ENCODE peak calls at places on chromosomes 4 and X, in four cellular contexts. Z, Y, J and U are unnamed samples.

GRCh38 chrX:103398321-103398937 is 22.1 kb downstream of the BEX3 start:
- DNase-seq in Z (no peak), J (no peak), Y (no peak), U (no peak)

GRCh38 chr4:14583331-14583730 is 418.9 kb upstream of the CPEB2 start:
- DNase-seq in Z (no peak), J (no peak), Y (no peak), U (no peak)

GRCh38 chrX:30967516-30967915 is 78.5 kb upstream of the TAB3 start:
- DNase-seq in Z (no peak), J (no peak), Y (no peak), U (no peak)

GRCh38 chrX:110317079-110317819 is 636 bp downstream of the AMMECR1 start:
- DNase-seq in Z (peak; percentile 33), J (no peak), Y (peak; percentile 11), U (peak; percentile 24)

GRCh38 chr4:94483895-94484294 is 32.2 kb downstream of the PDLIM5 start:
- DNase-seq in Y (no peak), J (no peak), Z (no peak), U (no peak)

GRCh38 chrX:17743913-17744312 is 6.6 kb downstream of the SCML1 start:
- DNase-seq in J (no peak), Y (no peak), Z (no peak), U (no peak)

GRCh38 chrX:39556056-39556455 is 541.7 kb downstream of the BCOR start:
- DNase-seq in Z (no peak), Y (no peak), J (no peak), U (no peak)

GRCh38 chr4:1748465-1748995 is 27.2 kb downstream of the TACC3 start:
- DNase-seq in J (peak; percentile 70), Y (peak; percentile 67), Z (peak; percentile 80), U (peak; percentile 93)

GRCh38 chr4:32002037-32002747 is 1282.0 kb downstream of the PCDH7 start:
- DNase-seq in J (no peak), Y (no peak), Z (no peak), U (no peak)

GRCh38 chr4:8305851-8306361 is 36.4 kb downstream of the HTRA3 start:
- DNase-seq in J (no peak), Y (no peak), Z (peak; percentile 13), U (no peak)

GRCh38 chr4:92618968-92619367 is 315.2 kb downstream of the GRID2 start:
- DNase-seq in J (no peak), Y (no peak), Z (no peak), U (no peak)

GRCh38 chrX:44705817-44706551 is 137.8 kb upstream of the DUSP21 start:
- DNase-seq in Y (no peak), J (no peak), Z (no peak), U (no peak)